ENCODE peak calls at places on chromosomes 6 and 20, in six cellular contexts. E is stomach; Y is A549; P is left ventricle myocardium inferior; A is mucosa of descending colon; J is CD8-positive, alpha-beta memory T cell. N is an unnamed sample.

GRCh38 chr6:155889405-155889804 is 433.8 kb upstream of the NOX3 start:
- DNase-seq in E (no peak), Y (no peak), P (no peak), A (no peak), J (no peak), N (no peak)

GRCh38 chr20:48614593-48615274 is 213.1 kb downstream of the PREX1 start:
- DNase-seq in E (no peak), Y (no peak), P (no peak), A (peak; percentile 7), J (no peak), N (no peak)

GRCh38 chr20:64105846-64106434 is 1.4 kb downstream of the NPBWR2 start:
- DNase-seq in E (no peak), Y (no peak), P (peak; percentile 4), A (no peak), J (no peak), N (peak; percentile 55)

GRCh38 chr20:37111926-37112455 is 16.2 kb upstream of the RBL1 start:
- DNase-seq in E (no peak), Y (no peak), P (no peak), A (no peak), J (no peak), N (no peak)

GRCh38 chr6:2909718-2910117 is 6.6 kb upstream of the SERPINB9 start:
- DNase-seq in E (no peak), Y (no peak), P (no peak), A (no peak), J (no peak), N (no peak)

GRCh38 chr20:43666376-43667328 is at the start of gene MYBL2:
- DNase-seq in E (peak; percentile 66), Y (peak; percentile 70), P (peak; percentile 28), A (peak; percentile 81), J (peak; percentile 61), N (peak; percentile 42)

GRCh38 chr20:58550661-58551060 is 35.5 kb upstream of the APCDD1L start:
- DNase-seq in E (peak; percentile 23), Y (no peak), P (no peak), A (no peak), J (no peak), N (no peak)

GRCh38 chr6:39819676-39820075 is 27.5 kb downstream of the DAAM2 start:
- DNase-seq in E (no peak), Y (no peak), P (no peak), A (no peak), J (no peak), N (no peak)

GRCh38 chr20:36758276-36758675 is 12.4 kb upstream of the NDRG3 start:
- DNase-seq in E (no peak), Y (no peak), P (no peak), A (no peak), J (no peak), N (no peak)

GRCh38 chr6:157198425-157199279 is 124.7 kb downstream of the TMEM242 start:
- DNase-seq in E (peak; percentile 94), Y (no peak), P (peak; percentile 53), A (peak; percentile 90), J (no peak), N (peak; percentile 97)

GRCh38 chr6:33248643-33248931 is 23.1 kb downstream of the VPS52 start:
- DNase-seq in E (peak; percentile 26), Y (no peak), P (peak; percentile 18), A (no peak), J (no peak), N (no peak)

GRCh38 chr20:36318166-36318565 is 12.0 kb downstream of the DLGAP4 start:
- DNase-seq in E (no peak), Y (no peak), P (no peak), A (no peak), J (no peak), N (peak; percentile 21)

GRCh38 chr6:125312478-125312877 is 10.7 kb upstream of the HDDC2 start:
- DNase-seq in E (peak; percentile 52), Y (peak; percentile 21), P (no peak), A (no peak), J (no peak), N (no peak)

GRCh38 chr6:127516676-127517273 is 2.4 kb downstream of the MTCL3 start:
- DNase-seq in E (no peak), Y (peak; percentile 55), P (no peak), A (no peak), J (no peak), N (peak; percentile 30)

GRCh38 chr20:51529758-51530157 is 12.8 kb downstream of the NFATC2 start:
- DNase-seq in E (peak; percentile 46), Y (no peak), P (no peak), A (no peak), J (peak; percentile 59), N (no peak)

GRCh38 chr20:58696411-58696961 is 3.9 kb downstream of the NPEPL1 start:
- DNase-seq in E (no peak), Y (no peak), P (peak; percentile 7), A (no peak), J (no peak), N (no peak)

GRCh38 chr20:63021356-63022321 is 14.9 kb upstream of the BHLHE23 start:
- DNase-seq in E (no peak), Y (no peak), P (peak; percentile 7), A (peak; percentile 26), J (no peak), N (no peak)

GRCh38 chr6:113855500-113856010 is 1.6 kb upstream of the MARCKS start:
- DNase-seq in E (no peak), Y (peak; percentile 32), P (peak; percentile 17), A (peak; percentile 60), J (no peak), N (peak; percentile 35)

GRCh38 chr20:4522310-4522709 is 199.4 kb upstream of the PRND start:
- DNase-seq in E (no peak), Y (no peak), P (no peak), A (no peak), J (no peak), N (no peak)

GRCh38 chr20:60727425-60727824 is 524.6 kb upstream of the CDH4 start:
- DNase-seq in E (no peak), Y (no peak), P (no peak), A (no peak), J (no peak), N (no peak)

GRCh38 chr6:149079911-149080501 is 237.5 kb upstream of the TAB2 start:
- DNase-seq in E (no peak), Y (no peak), P (peak; percentile 68), A (no peak), J (no peak), N (peak; percentile 58)

GRCh38 chr6:28269492-28269891 is 2.5 kb downstream of the ZSCAN26 start:
- DNase-seq in E (no peak), Y (peak; percentile 43), P (no peak), A (no peak), J (no peak), N (no peak)

GRCh38 chr6:158285321-158285960 is 26.8 kb upstream of the TULP4 start:
- DNase-seq in E (no peak), Y (no peak), P (no peak), A (no peak), J (no peak), N (no peak)

GRCh38 chr20:25271486-25272222 is 23.8 kb downstream of the PYGB start:
- DNase-seq in E (peak; percentile 20), Y (no peak), P (peak; percentile 6), A (peak; percentile 30), J (no peak), N (peak; percentile 7)

GRCh38 chr6:160750276-160750689 is 48.2 kb downstream of the PLG start:
- DNase-seq in E (no peak), Y (peak; percentile 13), P (no peak), A (no peak), J (no peak), N (no peak)

GRCh38 chr6:108561742-108562502 is 1.2 kb downstream of the FOXO3 start:
- DNase-seq in E (no peak), Y (no peak), P (peak; percentile 31), A (peak; percentile 75), J (no peak), N (peak; percentile 25)

GRCh38 chr6:84422380-84422968 is 195.0 kb upstream of the CEP162 start:
- DNase-seq in E (no peak), Y (peak; percentile 64), P (peak; percentile 46), A (peak; percentile 36), J (no peak), N (peak; percentile 58)

GRCh38 chr20:62304331-62305148 is 1.7 kb downstream of the ADRM1 start:
- DNase-seq in E (no peak), Y (peak; percentile 46), P (no peak), A (no peak), J (no peak), N (peak; percentile 71)

GRCh38 chr6:89433637-89434499 is 916 bp downstream of the ANKRD6 start:
- DNase-seq in E (peak; percentile 29), Y (no peak), P (peak; percentile 22), A (peak; percentile 53), J (peak; percentile 17), N (peak; percentile 31)

DNA sequence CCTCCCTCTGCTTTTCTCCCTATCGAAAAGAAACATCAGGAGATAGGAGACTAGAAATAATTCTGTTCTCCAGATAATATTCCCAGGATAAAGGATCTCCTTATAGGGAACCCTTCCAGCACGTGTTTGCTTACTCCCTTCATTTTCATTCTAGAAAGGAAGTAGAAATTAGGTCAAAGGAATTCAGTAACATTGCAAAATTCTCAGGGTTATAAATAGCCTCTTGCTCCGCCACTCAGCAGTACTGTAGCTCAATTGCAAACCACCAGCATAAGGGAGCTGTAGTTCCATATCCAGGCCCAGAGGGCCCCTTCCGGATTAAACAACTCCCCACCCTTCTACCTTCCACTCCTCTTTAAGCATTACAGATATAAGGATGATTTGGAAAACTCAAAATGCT is 6.2 kb downstream of the ELMO2 start:
- DNase-seq in E (no peak), Y (no peak), P (no peak), A (no peak), J (no peak), N (no peak)
- H3K4me3 ChIP-seq in E (peak overlapping the region; percentile 1), Y (no peak overlapping the region), P (peak overlapping the region; percentile 44), A (no peak overlapping the region), J (peak overlapping the region; percentile 17), N (no peak overlapping the region)

GRCh38 chr6:167663784-167664432 is 162.8 kb upstream of the AFDN start:
- DNase-seq in E (peak; percentile 66), Y (no peak), P (no peak), A (no peak), J (no peak), N (no peak)
- H3K4me1 ChIP-seq in E (no peaks in the 10 kb centered on the region), Y (no peaks in the 10 kb centered on the region), P (peaks cover 20% of the 10 kb centered on the region), A (peaks cover 19% of the 10 kb centered on the region), J (no peaks in the 10 kb centered on the region), N (peaks cover 4% of the 10 kb centered on the region)

GRCh38 chr6:163459007-163459406 is 44.5 kb downstream of the QKI start:
- DNase-seq in E (no peak), Y (no peak), P (no peak), A (no peak), J (no peak), N (no peak)
- H3K4me3 ChIP-seq in E (no peak overlapping the region), Y (no peak overlapping the region), P (peak overlapping the region; percentile 58), A (no peak overlapping the region), J (no peak overlapping the region), N (no peak overlapping the region)

DNA sequence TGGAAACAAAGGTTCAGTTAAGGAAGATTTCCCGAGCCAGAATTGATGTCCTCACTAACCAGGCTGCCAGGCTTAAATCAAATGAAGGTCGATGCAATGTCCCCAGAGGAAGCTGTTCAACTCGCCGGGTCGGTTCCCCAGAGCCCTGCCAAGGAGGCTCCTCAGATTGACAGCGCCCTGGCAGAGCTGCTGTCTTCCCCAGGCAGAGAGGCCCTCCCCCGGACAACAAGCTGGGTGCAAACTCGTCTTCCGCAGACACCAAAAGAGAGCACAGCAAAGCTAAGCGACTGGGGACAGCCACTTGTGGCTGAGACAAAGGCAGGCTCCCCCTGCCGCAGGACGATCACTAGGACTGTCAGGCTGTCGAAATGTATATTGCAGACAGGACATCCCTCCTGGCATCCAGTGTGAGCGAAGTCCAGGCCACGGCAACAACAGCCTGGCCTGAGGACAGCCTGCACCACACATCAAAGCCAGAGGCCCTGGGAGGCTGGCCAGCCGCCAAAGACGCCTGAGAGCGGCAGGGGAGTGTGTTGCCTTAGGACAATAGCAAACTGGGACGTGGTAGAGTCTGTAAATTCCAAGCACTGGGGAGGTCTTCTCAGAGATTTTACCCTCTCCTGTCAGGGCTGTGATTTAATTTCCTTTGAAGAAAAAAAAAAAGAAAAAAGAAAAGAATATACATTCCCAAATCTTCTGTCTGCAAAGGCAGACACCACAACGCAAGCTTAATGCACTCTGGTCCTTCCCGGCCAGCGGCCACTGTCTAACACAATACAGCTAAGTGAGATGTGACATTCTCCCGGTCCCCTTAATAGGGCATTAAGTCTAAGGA is 99.1 kb downstream of the HIVEP2 start:
- DNase-seq in E (peak; percentile 84), Y (peak; percentile 76), P (peak; percentile 92), A (peak; percentile 92), J (peak; percentile 62), N (peak; percentile 81)
- H3K4me1 ChIP-seq in E (peaks cover 37% of the 10 kb centered on the region), Y (peaks cover 54% of the 10 kb centered on the region), P (peaks cover 85% of the 10 kb centered on the region), A (peaks cover 32% of the 10 kb centered on the region), J (peaks cover 85% of the 10 kb centered on the region), N (peaks cover 38% of the 10 kb centered on the region)